ENCODE peak calls at places on chromosome 21, in ten cellular contexts. J is HL-60, Q is psoas muscle, D is tibial nerve, L is epithelial cell of esophagus, A is H1, I is AG04450, E is thoracic aorta, O is IMR-90, S is cardiac muscle cell. V is an unnamed sample.

GRCh38 chr21:26148071-26148470 is 22.5 kb downstream of the APP start:
- DNase-seq in J (no peak), Q (no peak), D (no peak), L (no peak), A (no peak), I (no peak), E (no peak), O (no peak), S (peak; percentile 28), V (no peak)

GRCh38 chr21:31030367-31031106 is 7.7 kb downstream of the KRTAP19-8 start:
- DNase-seq in J (no peak), Q (no peak), D (no peak), L (no peak), A (no peak), I (no peak), E (no peak), O (no peak), S (no peak), V (no peak)

GRCh38 chr21:31728952-31729351 is 3.0 kb downstream of the SCAF4 start:
- DNase-seq in J (no peak), Q (no peak), D (no peak), L (no peak), A (no peak), I (no peak), E (no peak), O (peak; percentile 25), S (no peak), V (no peak)

GRCh38 chr21:32099812-32100416 is 178.9 kb downstream of the MIS18A start:
- DNase-seq in J (no peak), Q (no peak), D (no peak), L (no peak), A (no peak), I (no peak), E (no peak), O (peak; percentile 24), S (no peak), V (no peak)

GRCh38 chr21:14734191-14734590 is 188.1 kb upstream of the SAMSN1 start:
- DNase-seq in J (no peak), Q (no peak), D (no peak), L (no peak), A (no peak), I (no peak), E (no peak), O (no peak), S (no peak), V (no peak)

GRCh38 chr21:43023175-43023574 is 48.8 kb downstream of the PKNOX1 start:
- DNase-seq in J (no peak), Q (no peak), D (no peak), L (no peak), A (no peak), I (no peak), E (no peak), O (peak; percentile 12), S (no peak), V (no peak)

GRCh38 chr21:31470896-31471694 is 127.0 kb upstream of the TIAM1 start:
- DNase-seq in J (no peak), Q (no peak), D (no peak), L (no peak), A (no peak), I (no peak), E (no peak), O (no peak), S (no peak), V (no peak)

GRCh38 chr21:24046816-24047443 is 1560.4 kb downstream of the MRPL39 start:
- DNase-seq in J (no peak), Q (no peak), D (no peak), L (no peak), A (no peak), I (no peak), E (no peak), O (no peak), S (no peak), V (no peak)

GRCh38 chr21:43277481-43278351 is 108.9 kb downstream of the CRYAA start:
- DNase-seq in J (no peak), Q (peak; percentile 11), D (no peak), L (peak; percentile 22), A (no peak), I (no peak), E (no peak), O (no peak), S (no peak), V (no peak)

GRCh38 chr21:42509239-42509638 is 4.4 kb upstream of the SLC37A1 start:
- DNase-seq in J (no peak), Q (no peak), D (no peak), L (peak; percentile 65), A (no peak), I (no peak), E (no peak), O (no peak), S (no peak), V (no peak)

GRCh38 chr21:33434770-33435360 is 31.7 kb downstream of the IFNGR2 start:
- DNase-seq in J (peak; percentile 40), Q (no peak), D (peak; percentile 49), L (peak; percentile 95), A (no peak), I (peak; percentile 69), E (no peak), O (peak; percentile 96), S (peak; percentile 90), V (peak; percentile 81)

GRCh38 chr21:41720250-41720649 is 46.6 kb downstream of the RIPK4 start:
- DNase-seq in J (no peak), Q (no peak), D (no peak), L (no peak), A (no peak), I (no peak), E (no peak), O (no peak), S (no peak), V (no peak)

GRCh38 chr21:42191978-42192595 is 26.9 kb upstream of the ABCG1 start:
- DNase-seq in J (no peak), Q (no peak), D (no peak), L (peak; percentile 52), A (no peak), I (no peak), E (no peak), O (no peak), S (no peak), V (no peak)

DNA sequence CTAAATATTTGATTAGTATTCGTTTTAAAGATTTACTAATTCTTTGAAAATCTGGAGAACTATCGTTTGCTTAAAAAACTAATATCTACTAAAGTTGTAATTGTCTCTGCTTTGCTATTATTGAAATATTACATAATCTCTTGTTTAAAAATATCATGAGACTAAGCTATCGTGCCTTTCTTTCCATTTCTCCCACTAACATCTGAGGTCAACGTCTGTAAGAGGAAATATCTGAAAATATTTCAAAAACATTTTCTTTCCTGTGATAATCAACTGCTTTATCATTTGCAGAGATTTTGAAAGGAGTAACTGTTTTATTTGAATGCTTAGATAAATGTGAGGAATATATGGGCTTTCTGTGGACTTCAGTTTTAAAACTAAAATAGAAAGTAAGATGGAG is 694.1 kb downstream of the USP25 start:
- DNase-seq in J (no peak), Q (no peak), D (no peak), L (no peak), A (no peak), I (no peak), E (no peak), O (no peak), S (no peak), V (no peak)
- H3K4me3 ChIP-seq in J (no peak overlapping the region), Q (peak overlapping the region; percentile 71), D (no peak overlapping the region), L (peak overlapping the region; percentile 37), A (no peak overlapping the region), I (no peak overlapping the region), E (peak overlapping the region; percentile 64), O (no peak overlapping the region), S (no peak overlapping the region), V (peak overlapping the region; percentile 31)

GRCh38 chr21:45102391-45102932 is 28.1 kb downstream of the ADARB1 start:
- DNase-seq in J (no peak), Q (no peak), D (no peak), L (peak; percentile 70), A (no peak), I (no peak), E (no peak), O (no peak), S (peak; percentile 65), V (no peak)
- TF ChIP-seq CTCF in J (no peak), Q (peak; percentile 34), D (peak; percentile 17), L (peak; percentile 58), A (peak; percentile 17), I (peak; percentile 31), E (peak; percentile 52), O (peak; percentile 29), S (peak; percentile 37), V (no peak)

GRCh38 chr21:29163381-29164115 is 33.1 kb downstream of the MAP3K7CL start:
- DNase-seq in J (peak; percentile 38), Q (no peak), D (no peak), L (no peak), A (no peak), I (no peak), E (no peak), O (no peak), S (peak; percentile 70), V (no peak)
- H3K4me3 ChIP-seq in J (no peak overlapping the region), Q (no peak overlapping the region), D (no peak overlapping the region), L (no peak overlapping the region), A (no peak overlapping the region), I (no peak overlapping the region), E (peak overlapping the region; percentile 25), O (no peak overlapping the region), S (no peak overlapping the region), V (no peak overlapping the region)

GRCh38 chr21:18522181-18522771 is 118.7 kb upstream of the TMPRSS15 start:
- DNase-seq in J (no peak), Q (no peak), D (no peak), L (no peak), A (no peak), I (no peak), E (no peak), O (no peak), S (no peak), V (peak; percentile 24)
- TF ChIP-seq CTCF in J (no peak), Q (no peak), D (no peak), L (no peak), A (no peak), I (no peak), E (peak; percentile 24), O (no peak), S (no peak), V (peak; percentile 35)

DNA sequence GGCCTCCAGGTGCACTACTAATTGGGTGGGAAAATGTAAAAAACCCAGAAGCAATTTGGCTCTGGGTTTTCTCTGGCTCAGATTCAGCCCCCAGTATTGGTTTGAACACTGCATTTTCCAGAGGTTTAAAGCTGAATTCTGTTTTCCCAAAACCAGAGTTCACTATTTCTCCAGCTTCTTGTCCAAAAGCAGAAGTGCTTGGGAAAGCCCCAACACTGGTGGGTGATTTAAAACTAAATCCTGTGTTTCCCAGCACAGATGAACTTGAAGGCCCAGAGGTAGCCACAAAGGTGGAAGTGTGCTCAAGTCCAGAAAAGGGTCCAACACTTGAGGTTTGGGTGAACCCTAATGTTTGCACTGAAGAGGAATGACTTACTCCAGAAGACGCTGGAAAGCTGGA is 689 bp downstream of the MCM3AP start:
- DNase-seq in J (no peak), Q (no peak), D (no peak), L (no peak), A (no peak), I (no peak), E (no peak), O (no peak), S (no peak), V (no peak)
- H3K4me3 ChIP-seq in J (peak overlapping the region; percentile 76), Q (peak overlapping the region; percentile 93), D (peak overlapping the region; percentile 95), L (peak overlapping the region; percentile 81), A (peak overlapping the region; percentile 67), I (peak overlapping the region; percentile 78), E (peak overlapping the region; percentile 93), O (peak overlapping the region; percentile 69), S (peak overlapping the region; percentile 79), V (peak overlapping the region; percentile 69)

V was measured in astrocyte of the cerebellum.